ENCODE peak calls at places on chromosomes 4 and X, in six cellular contexts. Z is gastrocnemius medialis, W is fibroblast of lung, T is body of pancreas, X is AG04450, S is tibial nerve. L is an unnamed sample.

GRCh38 chrX:109880629-109881028 is 122.3 kb upstream of the TMEM164 start:
- DNase-seq in W (no peak), T (no peak), Z (no peak), S (no peak), X (no peak), L (no peak)

GRCh38 chrX:23616361-23616760 is 50.9 kb upstream of the PRDX4 start:
- DNase-seq in X (no peak), W (peak), S (no peak), Z (no peak), T (no peak), L (peak)

GRCh38 chrX:13167444-13168207 is 123.2 kb upstream of the FAM9C start:
- DNase-seq in X (no peak), Z (peak), W (peak), T (no peak), S (no peak), L (no peak)

GRCh38 chr4:167171928-167172327 is 62.4 kb downstream of the SPOCK3 start:
- DNase-seq in Z (no peak), W (no peak), S (no peak), T (no peak), X (no peak), L (no peak)

GRCh38 chr4:170234800-170235199 is 145.0 kb upstream of the AADAT start:
- DNase-seq in Z (no peak), T (no peak), X (no peak), W (no peak), S (no peak), L (no peak)

GRCh38 chr4:80007745-80008149 is 65.3 kb downstream of the ANTXR2 start:
- DNase-seq in X (no peak), W (peak), T (no peak), S (no peak), Z (no peak), L (no peak)

GRCh38 chr4:111434581-111434980 is 710.7 kb upstream of the FAM241A start:
- DNase-seq in S (no peak), T (no peak), Z (no peak), X (no peak), W (peak), L (peak)

GRCh38 chr4:179225594-179225993 is 1783.4 kb upstream of the AGA start:
- DNase-seq in W (peak), S (no peak), X (no peak), Z (no peak), T (no peak), L (no peak)

GRCh38 chrX:110520053-110520452 is 161.4 kb downstream of the RTL9 start:
- DNase-seq in T (no peak), X (no peak), Z (no peak), S (no peak), W (no peak), L (no peak)

GRCh38 chrX:108306086-108306485 is 132.1 kb downstream of the COL4A6 start:
- DNase-seq in T (no peak), X (no peak), Z (no peak), S (no peak), W (peak), L (no peak)

GRCh38 chr4:163448541-163449203 is 24.9 kb downstream of the TKTL2 start:
- DNase-seq in Z (no peak), S (no peak), W (peak), T (no peak), X (no peak), L (peak)

GRCh38 chr4:1986578-1987210 is 22.1 kb downstream of the NELFA start:
- DNase-seq in Z (no peak), T (no peak), X (no peak), W (no peak), S (no peak), L (no peak)

GRCh38 chr4:1987721-1988326 is 20.9 kb downstream of the NELFA start:
- DNase-seq in T (no peak), X (no peak), S (no peak), Z (no peak), W (no peak), L (no peak)

GRCh38 chr4:1985780-1986577 is 22.8 kb downstream of the NELFA start:
- DNase-seq in Z (no peak), T (no peak), S (no peak), W (no peak), X (no peak), L (no peak)

GRCh38 chr4:1988327-1988724 is 20.4 kb downstream of the NELFA start:
- DNase-seq in X (no peak), W (no peak), T (no peak), S (no peak), Z (no peak), L (no peak)

GRCh38 chr4:1987296-1987695 is 21.5 kb downstream of the NELFA start:
- DNase-seq in W (no peak), X (no peak), Z (no peak), S (no peak), T (no peak), L (no peak)
- TF ChIP-seq CTCF in W (no peak), X (no peak), Z (no peak), S (no peak), T (no peak), L (no peak)

GRCh38 chr4:147548251-147548650 is 67.4 kb downstream of the EDNRA start:
- DNase-seq in Z (no peak), W (peak), S (no peak), X (no peak), T (no peak), L (no peak)

GRCh38 chr4:147543039-147543438 is 62.1 kb downstream of the EDNRA start:
- DNase-seq in T (no peak), S (no peak), X (no peak), Z (no peak), W (peak), L (no peak)

GRCh38 chr4:147550626-147551250 is 66.5 kb upstream of the TMEM184C start:
- DNase-seq in W (peak), S (no peak), T (no peak), Z (no peak), X (no peak), L (no peak)

GRCh38 chr4:147546341-147546740 is 65.4 kb downstream of the EDNRA start:
- DNase-seq in Z (no peak), W (peak), S (no peak), T (no peak), X (peak), L (peak)

GRCh38 chr4:147547314-147548056 is 66.6 kb downstream of the EDNRA start:
- DNase-seq in Z (no peak), T (no peak), X (no peak), W (peak), S (no peak), L (no peak)
- H3K27ac ChIP-seq in Z (no peak), T (no peak), X (peak), W (peak), S (no peak), L (no peak)

GRCh38 chrX:135741192-135741715 is 26.7 kb downstream of the CT45A3 start:
- DNase-seq in Z (no peak), W (no peak), T (no peak), S (no peak), X (no peak), L (no peak)

GRCh38 chrX:135737361-135738071 is 24.1 kb downstream of the CT45A1 start:
- DNase-seq in X (no peak), T (no peak), Z (no peak), S (no peak), W (no peak), L (no peak)

GRCh38 chrX:135740683-135741149 is 27.3 kb downstream of the CT45A3 start:
- DNase-seq in T (peak), X (no peak), Z (no peak), S (no peak), W (no peak), L (peak)
- TF ChIP-seq CTCF in T (peak), X (peak), Z (no peak), S (no peak), W (peak), L (peak)

GRCh38 chrX:48573690-48574269 is 504 bp upstream of the RBM3 start:
- DNase-seq in Z (peak), X (no peak), W (no peak), T (peak), S (peak), L (no peak)
- H3K27ac ChIP-seq in Z (peak), X (peak), W (peak), T (peak), S (peak), L (peak)

GRCh38 chr4:124111922-124112321 is 600.6 kb downstream of the ANKRD50 start:
- DNase-seq in T (no peak), Z (no peak), X (peak), W (peak), S (no peak), L (peak)
- TF ChIP-seq CTCF in T (peak), Z (peak), X (peak), W (peak), S (peak), L (peak)

DNA sequence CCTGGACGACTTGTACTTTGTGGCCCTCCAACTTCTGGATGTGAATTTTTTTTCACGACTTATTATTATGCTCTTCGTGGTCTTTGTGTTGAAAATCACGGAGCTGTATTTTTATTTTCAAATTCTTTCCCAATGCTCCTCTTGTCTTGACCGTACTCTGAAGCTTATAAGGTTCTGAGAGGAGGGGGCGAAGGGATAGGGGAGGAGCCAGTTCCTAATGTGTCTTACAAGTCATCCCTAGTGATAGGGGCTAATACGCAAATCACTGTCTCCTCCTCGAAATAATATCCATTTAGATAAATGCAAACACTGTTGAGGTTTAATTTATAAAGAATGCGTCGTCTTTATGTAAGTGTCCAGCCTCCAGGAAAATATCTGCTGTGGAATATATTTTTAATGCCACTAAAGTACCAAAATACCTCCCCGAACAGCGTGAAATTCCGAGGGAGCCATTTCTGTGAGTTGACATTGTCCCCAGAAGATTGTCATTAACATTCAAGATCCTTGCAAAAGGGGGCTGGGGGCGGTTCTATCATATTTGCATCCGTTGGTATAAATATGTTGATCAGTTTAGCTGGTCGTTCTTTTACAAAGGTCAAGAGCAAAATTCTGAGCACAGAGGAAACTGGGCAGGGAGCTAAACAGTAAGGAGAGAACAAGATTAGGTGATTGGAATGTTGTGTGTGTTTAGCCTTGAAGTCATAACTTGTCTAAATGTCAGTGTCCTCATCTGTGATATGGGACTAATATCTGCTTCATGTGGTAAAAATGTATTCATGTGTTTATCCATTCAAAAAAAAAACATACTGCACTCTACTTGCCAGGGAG is 3.7 kb upstream of the FAT1 start:
- DNase-seq in W (peak), T (no peak), S (no peak), X (no peak), Z (no peak), L (no peak)
- H3K27ac ChIP-seq in W (peak), T (peak), S (peak), X (peak), Z (peak), L (peak)

DNA sequence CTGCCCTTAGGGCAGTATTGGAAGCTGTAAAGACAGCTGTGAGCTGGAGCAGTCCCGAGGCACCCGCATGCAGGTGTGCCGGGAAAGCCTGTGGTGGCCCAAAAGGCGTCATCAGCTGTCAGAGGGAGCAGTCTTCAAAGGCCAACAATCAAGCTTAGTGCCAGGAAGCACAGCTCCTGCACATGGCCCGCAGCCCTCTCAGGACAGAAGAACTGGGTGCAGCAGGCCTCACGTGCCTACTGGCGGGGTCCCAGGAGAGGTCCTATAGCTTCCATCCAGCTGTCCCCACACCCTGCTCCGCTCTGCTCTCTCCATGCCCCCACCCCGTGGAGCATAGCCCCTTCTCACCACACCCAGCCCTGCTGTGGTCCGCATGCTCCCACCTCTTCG is 92.2 kb upstream of the TRIM2 start:
- DNase-seq in T (no peak), Z (no peak), W (no peak), X (no peak), S (no peak), L (no peak)
- TF ChIP-seq CTCF in T (no peak), Z (no peak), W (no peak), X (no peak), S (no peak), L (no peak)